ENCODE peak calls at places on chromosomes 1 and 21, in eight cellular contexts. One of them, this sample, is unnamed.

GRCh38 chr1:84361796-84362195 is 36.5 kb upstream of the DNASE2B start:
- ATAC-seq in RWPE2: peak; percentile 13
- ATAC-seq in natural killer cell: no peak
- ATAC-seq in gastroesophageal sphincter: no peak
- ATAC-seq in psoas muscle: no peak
- ATAC-seq in activated CD8-positive, alpha-beta T cell treated with anti-CD3 and anti-CD28 coated beads for 36 hours: no peak
- ATAC-seq in activated T-cell treated with anti-CD3 and anti-CD28 coated beads, Interleukin-2, amount 50 U/mL, for 72 hours: no peak
- ATAC-seq in naive thymus-derived CD8-positive, alpha-beta T cell: no peak
- ATAC-seq in this sample: no peak

GRCh38 chr1:204618148-204618760 is 67.3 kb downstream of the LRRN2 start:
- ATAC-seq in RWPE2: no peak
- ATAC-seq in natural killer cell: no peak
- ATAC-seq in gastroesophageal sphincter: no peak
- ATAC-seq in psoas muscle: no peak
- ATAC-seq in activated CD8-positive, alpha-beta T cell treated with anti-CD3 and anti-CD28 coated beads for 36 hours: no peak
- ATAC-seq in activated T-cell treated with anti-CD3 and anti-CD28 coated beads, Interleukin-2, amount 50 U/mL, for 72 hours: no peak
- ATAC-seq in naive thymus-derived CD8-positive, alpha-beta T cell: no peak
- ATAC-seq in this sample: no peak

GRCh38 chr1:167333114-167333513 is 112.4 kb downstream of the POU2F1 start:
- ATAC-seq in RWPE2: no peak
- ATAC-seq in natural killer cell: no peak
- ATAC-seq in gastroesophageal sphincter: no peak
- ATAC-seq in psoas muscle: no peak
- ATAC-seq in activated CD8-positive, alpha-beta T cell treated with anti-CD3 and anti-CD28 coated beads for 36 hours: no peak
- ATAC-seq in activated T-cell treated with anti-CD3 and anti-CD28 coated beads, Interleukin-2, amount 50 U/mL, for 72 hours: peak; percentile 53
- ATAC-seq in naive thymus-derived CD8-positive, alpha-beta T cell: no peak
- ATAC-seq in this sample: no peak

GRCh38 chr1:211111351-211111750 is 22.6 kb downstream of the KCNH1 start:
- ATAC-seq in RWPE2: no peak
- ATAC-seq in natural killer cell: no peak
- ATAC-seq in gastroesophageal sphincter: no peak
- ATAC-seq in psoas muscle: no peak
- ATAC-seq in activated CD8-positive, alpha-beta T cell treated with anti-CD3 and anti-CD28 coated beads for 36 hours: no peak
- ATAC-seq in activated T-cell treated with anti-CD3 and anti-CD28 coated beads, Interleukin-2, amount 50 U/mL, for 72 hours: no peak
- ATAC-seq in naive thymus-derived CD8-positive, alpha-beta T cell: no peak
- ATAC-seq in this sample: no peak

GRCh38 chr1:32693455-32694174 is 9.0 kb downstream of the SYNC start:
- ATAC-seq in RWPE2: no peak
- ATAC-seq in natural killer cell: no peak
- ATAC-seq in gastroesophageal sphincter: peak; percentile 74
- ATAC-seq in psoas muscle: peak; percentile 63
- ATAC-seq in activated CD8-positive, alpha-beta T cell treated with anti-CD3 and anti-CD28 coated beads for 36 hours: no peak
- ATAC-seq in activated T-cell treated with anti-CD3 and anti-CD28 coated beads, Interleukin-2, amount 50 U/mL, for 72 hours: no peak
- ATAC-seq in naive thymus-derived CD8-positive, alpha-beta T cell: no peak
- ATAC-seq in this sample: no peak

GRCh38 chr1:203444077-203444683 is 31.4 kb upstream of the PRELP start:
- ATAC-seq in RWPE2: no peak
- ATAC-seq in natural killer cell: no peak
- ATAC-seq in gastroesophageal sphincter: no peak
- ATAC-seq in psoas muscle: no peak
- ATAC-seq in activated CD8-positive, alpha-beta T cell treated with anti-CD3 and anti-CD28 coated beads for 36 hours: no peak
- ATAC-seq in activated T-cell treated with anti-CD3 and anti-CD28 coated beads, Interleukin-2, amount 50 U/mL, for 72 hours: no peak
- ATAC-seq in naive thymus-derived CD8-positive, alpha-beta T cell: no peak
- ATAC-seq in this sample: no peak

GRCh38 chr1:19477284-19478240 is 7.8 kb downstream of the CAPZB start:
- ATAC-seq in RWPE2: no peak
- ATAC-seq in natural killer cell: peak; percentile 73
- ATAC-seq in gastroesophageal sphincter: peak; percentile 40
- ATAC-seq in psoas muscle: peak; percentile 24
- ATAC-seq in activated CD8-positive, alpha-beta T cell treated with anti-CD3 and anti-CD28 coated beads for 36 hours: peak; percentile 87
- ATAC-seq in activated T-cell treated with anti-CD3 and anti-CD28 coated beads, Interleukin-2, amount 50 U/mL, for 72 hours: peak; percentile 69
- ATAC-seq in naive thymus-derived CD8-positive, alpha-beta T cell: peak; percentile 72
- ATAC-seq in this sample: peak; percentile 92

GRCh38 chr1:19654386-19654785 is 10.3 kb downstream of the NBL1 start:
- ATAC-seq in RWPE2: peak; percentile 66
- ATAC-seq in natural killer cell: no peak
- ATAC-seq in gastroesophageal sphincter: no peak
- ATAC-seq in psoas muscle: no peak
- ATAC-seq in activated CD8-positive, alpha-beta T cell treated with anti-CD3 and anti-CD28 coated beads for 36 hours: no peak
- ATAC-seq in activated T-cell treated with anti-CD3 and anti-CD28 coated beads, Interleukin-2, amount 50 U/mL, for 72 hours: no peak
- ATAC-seq in naive thymus-derived CD8-positive, alpha-beta T cell: no peak
- ATAC-seq in this sample: no peak

GRCh38 chr1:63928197-63929105 is 154.6 kb downstream of the ROR1 start:
- ATAC-seq in RWPE2: no peak
- ATAC-seq in natural killer cell: no peak
- ATAC-seq in gastroesophageal sphincter: no peak
- ATAC-seq in psoas muscle: peak; percentile 93
- ATAC-seq in activated CD8-positive, alpha-beta T cell treated with anti-CD3 and anti-CD28 coated beads for 36 hours: no peak
- ATAC-seq in activated T-cell treated with anti-CD3 and anti-CD28 coated beads, Interleukin-2, amount 50 U/mL, for 72 hours: no peak
- ATAC-seq in naive thymus-derived CD8-positive, alpha-beta T cell: no peak
- ATAC-seq in this sample: no peak

GRCh38 chr1:8332806-8333205 is 14.9 kb downstream of the SLC45A1 start:
- ATAC-seq in RWPE2: no peak
- ATAC-seq in natural killer cell: no peak
- ATAC-seq in gastroesophageal sphincter: no peak
- ATAC-seq in psoas muscle: no peak
- ATAC-seq in activated CD8-positive, alpha-beta T cell treated with anti-CD3 and anti-CD28 coated beads for 36 hours: no peak
- ATAC-seq in activated T-cell treated with anti-CD3 and anti-CD28 coated beads, Interleukin-2, amount 50 U/mL, for 72 hours: no peak
- ATAC-seq in naive thymus-derived CD8-positive, alpha-beta T cell: no peak
- ATAC-seq in this sample: no peak

GRCh38 chr21:44027607-44028286 is 15.6 kb downstream of the TRAPPC10 start:
- ATAC-seq in RWPE2: no peak
- ATAC-seq in natural killer cell: no peak
- ATAC-seq in gastroesophageal sphincter: no peak
- ATAC-seq in psoas muscle: no peak
- ATAC-seq in activated CD8-positive, alpha-beta T cell treated with anti-CD3 and anti-CD28 coated beads for 36 hours: no peak
- ATAC-seq in activated T-cell treated with anti-CD3 and anti-CD28 coated beads, Interleukin-2, amount 50 U/mL, for 72 hours: no peak
- ATAC-seq in naive thymus-derived CD8-positive, alpha-beta T cell: no peak
- ATAC-seq in this sample: no peak

GRCh38 chr1:96962807-96963206 is 241.2 kb downstream of the PTBP2 start:
- ATAC-seq in RWPE2: peak; percentile 41
- ATAC-seq in natural killer cell: no peak
- ATAC-seq in gastroesophageal sphincter: no peak
- ATAC-seq in psoas muscle: no peak
- ATAC-seq in activated CD8-positive, alpha-beta T cell treated with anti-CD3 and anti-CD28 coated beads for 36 hours: no peak
- ATAC-seq in activated T-cell treated with anti-CD3 and anti-CD28 coated beads, Interleukin-2, amount 50 U/mL, for 72 hours: no peak
- ATAC-seq in naive thymus-derived CD8-positive, alpha-beta T cell: no peak
- ATAC-seq in this sample: no peak

GRCh38 chr1:239353536-239353935 is 32.8 kb upstream of the CHRM3 start:
- ATAC-seq in RWPE2: no peak
- ATAC-seq in natural killer cell: no peak
- ATAC-seq in gastroesophageal sphincter: no peak
- ATAC-seq in psoas muscle: no peak
- ATAC-seq in activated CD8-positive, alpha-beta T cell treated with anti-CD3 and anti-CD28 coated beads for 36 hours: no peak
- ATAC-seq in activated T-cell treated with anti-CD3 and anti-CD28 coated beads, Interleukin-2, amount 50 U/mL, for 72 hours: no peak
- ATAC-seq in naive thymus-derived CD8-positive, alpha-beta T cell: no peak
- ATAC-seq in this sample: no peak

GRCh38 chr1:192183788-192184187 is 25.5 kb downstream of the RGS18 start:
- ATAC-seq in RWPE2: no peak
- ATAC-seq in natural killer cell: no peak
- ATAC-seq in gastroesophageal sphincter: no peak
- ATAC-seq in psoas muscle: no peak
- ATAC-seq in activated CD8-positive, alpha-beta T cell treated with anti-CD3 and anti-CD28 coated beads for 36 hours: no peak
- ATAC-seq in activated T-cell treated with anti-CD3 and anti-CD28 coated beads, Interleukin-2, amount 50 U/mL, for 72 hours: no peak
- ATAC-seq in naive thymus-derived CD8-positive, alpha-beta T cell: no peak
- ATAC-seq in this sample: peak; percentile 12

GRCh38 chr21:14452031-14452778 is 69.3 kb upstream of the HSPA13 start:
- ATAC-seq in RWPE2: no peak
- ATAC-seq in natural killer cell: no peak
- ATAC-seq in gastroesophageal sphincter: no peak
- ATAC-seq in psoas muscle: no peak
- ATAC-seq in activated CD8-positive, alpha-beta T cell treated with anti-CD3 and anti-CD28 coated beads for 36 hours: no peak
- ATAC-seq in activated T-cell treated with anti-CD3 and anti-CD28 coated beads, Interleukin-2, amount 50 U/mL, for 72 hours: no peak
- ATAC-seq in naive thymus-derived CD8-positive, alpha-beta T cell: no peak
- ATAC-seq in this sample: no peak

GRCh38 chr1:62294211-62294610 is 25.0 kb downstream of the KANK4 start:
- ATAC-seq in RWPE2: peak; percentile 53
- ATAC-seq in natural killer cell: no peak
- ATAC-seq in gastroesophageal sphincter: no peak
- ATAC-seq in psoas muscle: no peak
- ATAC-seq in activated CD8-positive, alpha-beta T cell treated with anti-CD3 and anti-CD28 coated beads for 36 hours: no peak
- ATAC-seq in activated T-cell treated with anti-CD3 and anti-CD28 coated beads, Interleukin-2, amount 50 U/mL, for 72 hours: no peak
- ATAC-seq in naive thymus-derived CD8-positive, alpha-beta T cell: no peak
- ATAC-seq in this sample: no peak

GRCh38 chr1:150695561-150695960 is 1.4 kb downstream of the GOLPH3L start:
- ATAC-seq in RWPE2: no peak
- ATAC-seq in natural killer cell: no peak
- ATAC-seq in gastroesophageal sphincter: no peak
- ATAC-seq in psoas muscle: no peak
- ATAC-seq in activated CD8-positive, alpha-beta T cell treated with anti-CD3 and anti-CD28 coated beads for 36 hours: no peak
- ATAC-seq in activated T-cell treated with anti-CD3 and anti-CD28 coated beads, Interleukin-2, amount 50 U/mL, for 72 hours: no peak
- ATAC-seq in naive thymus-derived CD8-positive, alpha-beta T cell: no peak
- ATAC-seq in this sample: no peak

GRCh38 chr1:8017495-8018310 is 8.4 kb downstream of the ERRFI1 start:
- ATAC-seq in RWPE2: peak; percentile 7
- ATAC-seq in natural killer cell: no peak
- ATAC-seq in gastroesophageal sphincter: no peak
- ATAC-seq in psoas muscle: peak; percentile 82
- ATAC-seq in activated CD8-positive, alpha-beta T cell treated with anti-CD3 and anti-CD28 coated beads for 36 hours: no peak
- ATAC-seq in activated T-cell treated with anti-CD3 and anti-CD28 coated beads, Interleukin-2, amount 50 U/mL, for 72 hours: no peak
- ATAC-seq in naive thymus-derived CD8-positive, alpha-beta T cell: no peak
- ATAC-seq in this sample: no peak

GRCh38 chr21:23881783-23882182 is 1725.5 kb downstream of the MRPL39 start:
- ATAC-seq in RWPE2: no peak
- ATAC-seq in natural killer cell: no peak
- ATAC-seq in gastroesophageal sphincter: no peak
- ATAC-seq in psoas muscle: no peak
- ATAC-seq in activated CD8-positive, alpha-beta T cell treated with anti-CD3 and anti-CD28 coated beads for 36 hours: no peak
- ATAC-seq in activated T-cell treated with anti-CD3 and anti-CD28 coated beads, Interleukin-2, amount 50 U/mL, for 72 hours: no peak
- ATAC-seq in naive thymus-derived CD8-positive, alpha-beta T cell: no peak
- ATAC-seq in this sample: no peak

GRCh38 chr1:161398900-161399256 is 31.2 kb upstream of the CFAP126 start:
- ATAC-seq in RWPE2: no peak
- ATAC-seq in natural killer cell: peak; percentile 34
- ATAC-seq in gastroesophageal sphincter: peak; percentile 30
- ATAC-seq in psoas muscle: peak; percentile 26
- ATAC-seq in activated CD8-positive, alpha-beta T cell treated with anti-CD3 and anti-CD28 coated beads for 36 hours: peak; percentile 38
- ATAC-seq in activated T-cell treated with anti-CD3 and anti-CD28 coated beads, Interleukin-2, amount 50 U/mL, for 72 hours: peak; percentile 20
- ATAC-seq in naive thymus-derived CD8-positive, alpha-beta T cell: peak; percentile 39
- ATAC-seq in this sample: peak; percentile 4

This sample was measured in stimulated activated memory B cell treated with anti-CD40 and anti-IgM and Interleukin-4, amounts not matched to agents 10 μg/mL and 1 μg/mL and 100 μg/mL, for 72 hours.